ENCODE peak calls at places on chromosomes 1 and 21, in four cellular contexts. One of them, this sample, is unnamed.

GRCh38 chr1:117810553-117810952 is 118.9 kb downstream of the GDAP2 start:
- DNase-seq in right lobe of liver: no peak
- DNase-seq in natural killer cell: no peak
- DNase-seq in brain microvascular endothelial cell: no peak
- DNase-seq in this sample: no peak

GRCh38 chr1:156076609-156077429 is 5.4 kb downstream of the MEX3A start:
- DNase-seq in right lobe of liver: peak
- DNase-seq in brain microvascular endothelial cell: no peak
- DNase-seq in natural killer cell: peak
- DNase-seq in this sample: no peak

GRCh38 chr1:14255711-14256110 is 342.8 kb upstream of the KAZN start:
- DNase-seq in right lobe of liver: no peak
- DNase-seq in brain microvascular endothelial cell: no peak
- DNase-seq in natural killer cell: no peak
- DNase-seq in this sample: no peak

GRCh38 chr1:33140153-33141149 is 41.4 kb downstream of the TRIM62 start:
- DNase-seq in brain microvascular endothelial cell: peak
- DNase-seq in right lobe of liver: no peak
- DNase-seq in natural killer cell: no peak
- DNase-seq in this sample: no peak

GRCh38 chr1:181353526-181353925 is 129.8 kb upstream of the CACNA1E start:
- DNase-seq in right lobe of liver: no peak
- DNase-seq in brain microvascular endothelial cell: no peak
- DNase-seq in natural killer cell: no peak
- DNase-seq in this sample: no peak

GRCh38 chr1:25080294-25081209 is 150.5 kb upstream of the RUNX3 start:
- DNase-seq in right lobe of liver: peak
- DNase-seq in brain microvascular endothelial cell: no peak
- DNase-seq in natural killer cell: no peak
- DNase-seq in this sample: no peak

GRCh38 chr1:234782821-234783220 is 172.8 kb upstream of the IRF2BP2 start:
- DNase-seq in right lobe of liver: no peak
- DNase-seq in natural killer cell: no peak
- DNase-seq in brain microvascular endothelial cell: no peak
- DNase-seq in this sample: peak

GRCh38 chr21:41851090-41851790 is 27.9 kb downstream of the PRDM15 start:
- DNase-seq in brain microvascular endothelial cell: no peak
- DNase-seq in right lobe of liver: no peak
- DNase-seq in natural killer cell: no peak
- DNase-seq in this sample: no peak

GRCh38 chr1:159925713-159926066 is 383 bp upstream of the TAGLN2 start:
- DNase-seq in natural killer cell: no peak
- DNase-seq in brain microvascular endothelial cell: no peak
- DNase-seq in right lobe of liver: no peak
- DNase-seq in this sample: no peak

GRCh38 chr1:159924025-159924790 is 1.1 kb downstream of the TAGLN2 start:
- DNase-seq in brain microvascular endothelial cell: peak
- DNase-seq in right lobe of liver: peak
- DNase-seq in natural killer cell: peak
- DNase-seq in this sample: no peak

GRCh38 chr1:159923203-159924024 is 1.9 kb downstream of the TAGLN2 start:
- DNase-seq in natural killer cell: peak
- DNase-seq in right lobe of liver: peak
- DNase-seq in brain microvascular endothelial cell: peak
- DNase-seq in this sample: no peak

GRCh38 chr1:159927211-159927886 is 2.0 kb upstream of the TAGLN2 start:
- DNase-seq in brain microvascular endothelial cell: no peak
- DNase-seq in right lobe of liver: no peak
- DNase-seq in natural killer cell: no peak
- DNase-seq in this sample: no peak

GRCh38 chr1:159924791-159925712 is at the start of gene TAGLN2:
- DNase-seq in brain microvascular endothelial cell: peak
- DNase-seq in right lobe of liver: peak
- DNase-seq in natural killer cell: peak
- DNase-seq in this sample: peak
- TF ChIP-seq CTCF in brain microvascular endothelial cell: no peak
- TF ChIP-seq CTCF in right lobe of liver: no peak
- TF ChIP-seq CTCF in natural killer cell: no peak
- TF ChIP-seq CTCF in this sample: no peak

DNA sequence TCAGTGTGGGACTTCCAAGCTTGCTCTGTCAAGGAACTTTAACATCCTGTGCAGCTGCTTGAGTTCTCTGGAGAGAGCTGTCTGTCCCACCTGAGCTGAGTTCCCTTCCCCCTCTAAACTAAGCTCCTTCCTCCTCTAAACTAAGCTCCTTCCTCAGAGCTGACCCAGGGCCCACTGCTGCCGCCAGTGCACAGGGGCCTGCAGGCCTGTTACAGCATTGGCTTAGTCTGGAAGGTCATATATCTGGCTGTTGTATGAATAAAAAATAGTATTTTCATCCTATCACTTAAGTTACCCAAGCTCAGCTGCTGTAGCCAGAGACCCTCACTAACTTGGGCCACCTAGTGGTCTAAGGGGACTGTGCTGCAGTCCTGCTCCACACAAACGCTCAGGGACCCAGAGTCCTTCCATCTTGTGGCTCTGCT is 71.1 kb upstream of the GCLM start:
- DNase-seq in natural killer cell: no peak
- DNase-seq in right lobe of liver: no peak
- DNase-seq in brain microvascular endothelial cell: no peak
- DNase-seq in this sample: no peak
- TF ChIP-seq CTCF in natural killer cell: no peak
- TF ChIP-seq CTCF in right lobe of liver: peak
- TF ChIP-seq CTCF in brain microvascular endothelial cell: peak
- TF ChIP-seq CTCF in this sample: peak

DNA sequence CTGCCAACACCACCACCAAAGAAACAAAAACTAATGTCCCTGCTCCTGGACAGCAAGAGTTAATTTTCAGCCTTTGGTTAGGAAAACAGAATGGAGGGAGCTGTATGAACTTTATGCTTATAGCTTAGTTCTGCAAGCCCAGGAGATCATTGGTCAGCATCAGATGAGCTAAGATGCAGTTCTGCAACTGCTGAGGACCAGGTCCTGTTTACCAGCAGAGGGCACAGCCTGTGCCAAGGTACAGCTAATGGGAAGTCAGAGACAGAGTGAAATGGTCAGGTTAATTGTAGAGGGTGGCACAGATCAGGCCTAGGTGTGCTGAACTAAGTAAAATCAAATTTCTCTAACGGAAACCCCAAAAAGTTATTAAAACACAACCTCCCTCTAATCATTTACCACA is 161.3 kb downstream of the ROR1 start:
- DNase-seq in right lobe of liver: no peak
- DNase-seq in natural killer cell: no peak
- DNase-seq in brain microvascular endothelial cell: no peak
- DNase-seq in this sample: no peak
- TF ChIP-seq CTCF in right lobe of liver: peak
- TF ChIP-seq CTCF in natural killer cell: no peak
- TF ChIP-seq CTCF in brain microvascular endothelial cell: peak
- TF ChIP-seq CTCF in this sample: no peak

DNA sequence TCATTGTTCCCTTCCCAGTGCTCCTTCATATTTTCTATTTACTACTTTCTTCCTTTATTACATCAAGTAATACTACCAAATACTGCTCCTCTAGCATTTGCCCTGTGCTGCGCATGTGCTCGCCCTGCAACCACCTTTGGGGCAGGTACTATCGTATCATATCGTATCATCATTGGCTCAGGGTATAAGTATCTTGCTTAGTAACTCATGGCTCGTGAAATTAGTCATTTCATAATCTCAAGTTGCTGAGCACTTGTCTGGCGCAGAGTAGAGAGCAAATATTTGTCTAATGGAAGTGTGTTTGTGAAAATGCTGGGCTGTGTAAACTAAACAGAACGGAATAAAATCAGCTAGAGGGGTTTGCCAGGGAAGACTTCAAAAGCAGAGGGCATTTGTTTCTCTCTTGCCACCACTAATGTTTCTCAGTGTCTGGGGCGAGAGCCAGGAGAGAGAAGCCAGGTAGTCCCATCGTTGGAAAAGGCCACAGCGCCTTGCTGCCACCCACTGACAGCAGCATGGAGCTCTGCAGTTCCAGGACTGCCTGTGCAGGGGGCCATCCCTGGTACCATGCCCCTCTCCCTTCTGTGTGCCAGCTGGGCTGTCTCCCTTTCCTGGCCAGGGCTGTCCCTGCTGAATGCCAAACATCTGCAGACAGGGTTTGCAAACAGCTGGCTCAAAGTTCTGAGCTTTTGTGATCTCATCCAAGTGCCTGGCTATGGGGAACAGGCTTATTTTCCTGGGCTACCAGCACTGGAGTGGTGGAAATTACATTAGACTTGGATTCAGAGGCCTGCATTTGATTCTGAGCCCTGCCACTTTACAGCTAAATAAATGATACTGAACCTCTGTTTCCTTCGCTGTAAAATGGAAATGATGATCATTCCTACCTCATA is 19.9 kb upstream of the CPT2 start:
- DNase-seq in right lobe of liver: peak
- DNase-seq in natural killer cell: no peak
- DNase-seq in brain microvascular endothelial cell: no peak
- DNase-seq in this sample: no peak
- TF ChIP-seq CTCF in right lobe of liver: peak
- TF ChIP-seq CTCF in natural killer cell: no peak
- TF ChIP-seq CTCF in brain microvascular endothelial cell: peak
- TF ChIP-seq CTCF in this sample: no peak

DNA sequence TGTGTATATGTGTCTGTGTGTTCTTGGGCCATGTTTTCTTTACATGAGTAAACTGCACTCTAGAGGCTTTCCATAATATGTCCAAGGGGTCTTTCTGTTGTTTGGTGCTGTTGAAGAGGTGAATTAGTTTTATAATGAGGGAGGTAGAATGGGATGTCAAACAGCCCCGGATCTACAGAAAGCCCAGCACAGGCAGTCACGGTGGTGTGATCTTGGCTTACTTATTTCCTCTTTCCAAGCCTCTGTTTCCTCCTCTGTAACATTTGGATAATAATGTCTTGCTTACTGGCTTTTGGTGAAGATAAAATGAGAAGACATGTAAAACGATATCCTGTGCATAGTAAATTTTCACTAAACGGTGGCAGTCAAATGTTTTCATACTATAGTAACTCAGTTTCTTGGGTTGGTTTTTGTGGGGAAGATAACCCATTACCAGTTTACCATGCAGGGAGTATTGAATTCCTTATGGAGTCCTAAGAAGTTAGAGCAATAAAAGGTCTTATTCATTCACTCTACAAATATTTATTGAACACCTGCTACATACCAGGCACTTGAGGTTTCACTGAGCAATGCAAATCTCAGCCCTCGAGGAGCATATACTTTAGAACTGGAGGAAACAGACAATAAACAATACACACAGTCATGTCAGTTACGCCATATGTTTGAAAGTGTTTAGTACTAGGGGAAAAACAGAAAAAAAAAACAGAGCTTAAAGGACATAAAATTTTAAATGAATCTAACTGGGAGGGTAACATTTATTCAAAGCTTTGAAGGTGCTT is 32.3 kb downstream of the C1orf21 start:
- DNase-seq in natural killer cell: no peak
- DNase-seq in right lobe of liver: no peak
- DNase-seq in brain microvascular endothelial cell: no peak
- DNase-seq in this sample: no peak
- TF ChIP-seq CTCF in natural killer cell: no peak
- TF ChIP-seq CTCF in right lobe of liver: no peak
- TF ChIP-seq CTCF in brain microvascular endothelial cell: no peak
- TF ChIP-seq CTCF in this sample: no peak

GRCh38 chr1:3590951-3591865 is 20.1 kb downstream of the MEGF6 start:
- DNase-seq in right lobe of liver: no peak
- DNase-seq in brain microvascular endothelial cell: no peak
- DNase-seq in natural killer cell: no peak
- DNase-seq in this sample: no peak
- TF ChIP-seq CTCF in right lobe of liver: no peak
- TF ChIP-seq CTCF in brain microvascular endothelial cell: no peak
- TF ChIP-seq CTCF in natural killer cell: no peak
- TF ChIP-seq CTCF in this sample: no peak

DNA sequence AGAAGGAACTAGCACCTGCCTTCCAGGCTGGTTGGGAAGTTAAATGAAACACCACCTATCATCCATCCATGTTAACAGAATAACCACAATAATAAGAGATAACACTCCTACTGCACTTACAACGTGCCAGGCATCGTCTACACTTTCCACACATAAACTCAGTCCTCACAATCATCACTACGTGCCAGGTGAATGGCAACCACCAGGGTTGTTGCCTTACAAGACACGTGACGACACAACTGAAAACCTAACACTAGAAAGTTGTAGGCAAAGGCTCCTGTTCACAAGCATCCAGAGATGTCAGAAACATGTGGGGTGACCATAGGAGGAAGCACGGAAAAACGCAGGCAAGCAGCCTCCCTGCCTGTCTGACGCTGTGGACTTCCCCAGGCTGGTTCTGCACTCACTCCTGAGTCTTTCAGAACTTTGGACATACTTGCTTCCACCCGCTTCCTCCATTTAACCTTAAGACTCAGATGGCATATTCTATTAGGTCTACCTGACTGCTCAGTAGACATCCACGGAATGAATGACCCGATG is 7.0 kb downstream of the CAPZB start:
- DNase-seq in brain microvascular endothelial cell: no peak
- DNase-seq in natural killer cell: no peak
- DNase-seq in right lobe of liver: no peak
- DNase-seq in this sample: no peak
- TF ChIP-seq CTCF in brain microvascular endothelial cell: no peak
- TF ChIP-seq CTCF in natural killer cell: no peak
- TF ChIP-seq CTCF in right lobe of liver: no peak
- TF ChIP-seq CTCF in this sample: no peak

DNA sequence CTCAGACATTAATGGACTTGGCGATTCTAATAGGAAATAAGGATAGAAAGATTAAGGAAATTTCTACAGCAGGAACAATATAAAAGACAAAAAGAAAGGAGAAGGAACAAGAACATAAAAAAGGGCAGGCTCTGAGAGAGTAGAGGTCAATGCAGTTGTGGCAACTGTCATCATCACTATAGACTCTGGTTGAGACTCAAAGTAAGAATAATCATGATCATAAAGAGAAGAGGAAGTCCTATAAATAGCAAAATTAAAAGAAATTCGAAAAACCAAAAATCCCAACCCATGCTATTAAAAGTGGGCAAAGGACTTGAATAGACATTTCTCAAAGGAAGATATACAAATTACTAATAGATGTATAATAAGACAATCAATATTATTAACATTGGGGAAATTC is 14.4 kb upstream of the XCL1 start:
- DNase-seq in right lobe of liver: no peak
- DNase-seq in brain microvascular endothelial cell: no peak
- DNase-seq in natural killer cell: no peak
- DNase-seq in this sample: no peak
- TF ChIP-seq CTCF in right lobe of liver: no peak
- TF ChIP-seq CTCF in brain microvascular endothelial cell: no peak
- TF ChIP-seq CTCF in natural killer cell: no peak
- TF ChIP-seq CTCF in this sample: no peak

DNA sequence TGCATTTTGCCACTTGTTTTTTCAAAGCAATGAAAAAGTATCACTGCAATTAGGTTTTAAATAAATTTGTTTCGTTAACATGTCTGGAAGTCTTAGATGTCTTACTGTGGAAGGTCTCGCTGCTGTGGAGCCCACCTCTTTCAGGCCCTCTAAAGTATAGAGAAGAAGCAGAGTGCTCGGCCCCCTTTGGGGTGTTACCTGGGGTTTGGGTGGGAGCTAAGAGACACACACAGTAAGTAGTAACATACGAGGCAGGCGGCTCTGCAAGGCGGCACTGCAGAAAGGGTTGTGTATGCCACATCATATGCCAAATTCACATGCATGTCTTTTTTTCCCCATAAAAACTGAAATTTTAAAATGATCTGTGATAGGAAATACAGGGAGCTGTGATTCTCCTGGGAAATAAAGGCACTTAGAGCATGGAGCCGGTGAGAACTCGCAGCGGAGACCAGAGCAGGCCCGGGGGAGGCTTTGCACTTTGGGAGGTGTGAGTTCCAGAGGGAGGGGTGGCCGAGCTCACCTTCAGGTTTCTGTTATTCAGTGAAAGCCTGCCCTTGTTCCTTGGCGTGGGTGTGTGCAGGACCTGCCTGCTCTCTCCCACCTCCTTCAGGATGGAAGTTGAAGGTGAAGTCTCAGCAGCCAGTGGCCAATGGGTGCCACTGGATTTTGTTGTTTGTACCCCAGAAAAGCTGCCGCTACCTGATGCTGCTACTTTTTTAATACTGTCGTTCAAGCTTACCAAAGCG is 35.7 kb upstream of the PWP2 start:
- DNase-seq in right lobe of liver: no peak
- DNase-seq in brain microvascular endothelial cell: no peak
- DNase-seq in natural killer cell: no peak
- DNase-seq in this sample: no peak
- TF ChIP-seq CTCF in right lobe of liver: no peak
- TF ChIP-seq CTCF in brain microvascular endothelial cell: peak
- TF ChIP-seq CTCF in natural killer cell: no peak
- TF ChIP-seq CTCF in this sample: no peak